ENCODE peak calls at places on chromosomes 4 and X, in ten cellular contexts. N is OCI-LY7, E is heart right ventricle, F is iris pigment epithelial cell, D is stomach, O is SK-N-SH, G is WERI-Rb-1, J is astrocyte of the cerebellum, M is nephron progenitor cell, I is type B pancreatic cell. Q is an unnamed sample.

GRCh38 chr4:70902577-70903281 is 560 bp downstream of the MOB1B start:
- DNase-seq in N (peak), M (no peak), D (no peak), E (no peak), G (no peak), I (peak), J (no peak), O (no peak), F (peak), Q (peak)

GRCh38 chr4:48905363-48906015 is 1.1 kb downstream of the OCIAD2 start:
- DNase-seq in I (no peak), G (no peak), N (no peak), J (no peak), F (peak), E (no peak), D (peak), M (no peak), O (peak), Q (peak)

GRCh38 chr4:142925161-142925560 is 79.1 kb upstream of the INPP4B start:
- DNase-seq in D (no peak), M (no peak), I (no peak), G (no peak), F (no peak), E (no peak), N (no peak), O (no peak), J (no peak), Q (no peak)

GRCh38 chr4:171342646-171343045 is 470.6 kb upstream of the GALNTL6 start:
- DNase-seq in O (no peak), G (peak), N (no peak), F (no peak), M (no peak), J (no peak), E (no peak), D (no peak), I (no peak), Q (no peak)

GRCh38 chr4:79248610-79249009 is 77.3 kb downstream of the NAA11 start:
- DNase-seq in E (no peak), G (no peak), D (no peak), F (no peak), M (no peak), N (no peak), I (no peak), O (no peak), J (no peak), Q (no peak)

GRCh38 chr4:41631538-41631937 is 93.6 kb downstream of the LIMCH1 start:
- DNase-seq in D (no peak), N (no peak), I (no peak), F (no peak), G (no peak), J (no peak), E (no peak), M (no peak), O (no peak), Q (no peak)

GRCh38 chr4:138007572-138007971 is 234.6 kb downstream of the SLC7A11 start:
- DNase-seq in I (no peak), G (no peak), J (no peak), D (no peak), O (peak), F (peak), E (no peak), N (no peak), M (no peak), Q (peak)

GRCh38 chr4:176393306-176394013 is 73.7 kb downstream of the SPCS3 start:
- DNase-seq in O (no peak), N (no peak), M (no peak), I (no peak), J (no peak), G (no peak), E (no peak), D (no peak), F (peak), Q (no peak)

GRCh38 chrX:15016051-15016450 is 142.8 kb downstream of the MOSPD2 start:
- DNase-seq in D (no peak), O (no peak), N (no peak), F (peak), M (no peak), E (no peak), I (no peak), G (no peak), J (no peak), Q (no peak)

GRCh38 chr4:54940996-54941395 is 184.4 kb downstream of the KDR start:
- DNase-seq in I (no peak), F (no peak), J (no peak), N (peak), M (no peak), O (no peak), E (no peak), G (no peak), D (no peak), Q (no peak)

GRCh38 chrX:12210921-12211320 is 72.6 kb downstream of the FRMPD4 start:
- DNase-seq in O (no peak), D (no peak), N (no peak), G (no peak), I (no peak), M (no peak), E (no peak), F (no peak), J (no peak), Q (no peak)

GRCh38 chrX:154531626-154532025 is 15.0 kb downstream of the G6PD start:
- DNase-seq in I (no peak), F (peak), E (no peak), D (no peak), J (no peak), G (no peak), M (no peak), O (no peak), N (no peak), Q (no peak)

GRCh38 chr4:189084671-189085070 is 856.0 kb upstream of the FRG1 start:
- DNase-seq in I (no peak), F (no peak), M (no peak), G (no peak), O (no peak), J (no peak), D (no peak), E (no peak), N (no peak), Q (peak)

GRCh38 chr4:74661427-74662171 is 132.7 kb downstream of the BTC start:
- DNase-seq in F (peak), O (no peak), M (no peak), D (no peak), G (no peak), J (no peak), E (no peak), N (no peak), I (no peak), Q (peak)

GRCh38 chrX:11893933-11894710 is 136.1 kb downstream of the MSL3 start:
- DNase-seq in F (no peak), D (no peak), G (no peak), I (no peak), M (no peak), N (no peak), J (peak), O (no peak), E (no peak), Q (no peak)

GRCh38 chrX:70398899-70399298 is 24.2 kb upstream of the GDPD2 start:
- DNase-seq in O (no peak), N (peak), J (no peak), M (no peak), F (peak), G (no peak), E (no peak), D (no peak), I (no peak), Q (no peak)

GRCh38 chr4:169098969-169099685 is 89.1 kb upstream of the CBR4 start:
- DNase-seq in M (no peak), O (no peak), N (no peak), E (no peak), G (no peak), I (no peak), D (no peak), J (no peak), F (no peak), Q (no peak)

GRCh38 chr4:163536101-163536500 is 41.6 kb downstream of the TMA16 start:
- DNase-seq in J (peak), G (no peak), E (no peak), M (no peak), D (no peak), N (no peak), F (no peak), O (no peak), I (no peak), Q (no peak)

GRCh38 chr4:140805293-140805692 is 49.1 kb upstream of the TBC1D9 start:
- DNase-seq in D (no peak), F (no peak), M (no peak), O (no peak), N (no peak), E (no peak), I (no peak), J (no peak), G (no peak), Q (no peak)

GRCh38 chr4:128241425-128241913 is 46.1 kb downstream of the PGRMC2 start:
- DNase-seq in J (peak), D (no peak), G (no peak), O (peak), N (no peak), F (peak), M (no peak), I (no peak), E (no peak), Q (no peak)

GRCh38 chr4:82201805-82202636 is 171.8 kb downstream of the HNRNPD start:
- DNase-seq in J (peak), F (peak), I (no peak), N (peak), G (peak), E (peak), O (peak), D (peak), M (peak), Q (peak)

GRCh38 chr4:128606173-128606572 is 203.3 kb upstream of the JADE1 start:
- DNase-seq in M (no peak), I (no peak), O (no peak), N (no peak), E (no peak), F (peak), G (no peak), D (no peak), J (no peak), Q (no peak)

Q was measured in HT-29.